ENCODE peak calls at places on chromosome 7, in five cellular contexts. T is cardiac fibroblast, C is dorsolateral prefrontal cortex, M is foreskin fibroblast, A is H9. O is an unnamed sample.

GRCh38 chr7:143256932-143257331 is 6.3 kb upstream of the GSTK1 start:
- DNase-seq in A (no peak), T (no peak), C (no peak), M (no peak), O (no peak)

GRCh38 chr7:104328308-104328969 is at the start of gene LHFPL3:
- DNase-seq in C (peak), A (peak), T (peak), M (peak), O (no peak)

GRCh38 chr7:37109853-37110252 is 338.8 kb downstream of the ELMO1 start:
- DNase-seq in C (no peak), M (no peak), T (no peak), A (no peak), O (no peak)

GRCh38 chr7:18978108-18978495 is 139.3 kb downstream of the TWIST1 start:
- DNase-seq in M (peak), A (no peak), T (peak), C (no peak), O (no peak)

GRCh38 chr7:139720705-139721231 is 57.0 kb downstream of the HIPK2 start:
- DNase-seq in A (no peak), T (peak), C (no peak), M (peak), O (no peak)

GRCh38 chr7:28180364-28181147 is at the start of gene JAZF1:
- DNase-seq in C (peak), T (peak), A (peak), M (peak), O (peak)

GRCh38 chr7:127705461-127705959 is 53.5 kb downstream of the SND1 start:
- DNase-seq in C (no peak), A (no peak), M (peak), T (peak), O (no peak)

GRCh38 chr7:81162771-81163525 is 244.1 kb upstream of the SEMA3C start:
- DNase-seq in M (no peak), A (no peak), T (peak), C (no peak), O (no peak)

GRCh38 chr7:34564091-34564490 is 93.9 kb upstream of the NPSR1 start:
- DNase-seq in C (no peak), T (no peak), M (no peak), A (no peak), O (no peak)

GRCh38 chr7:81273601-81274397 is 354.9 kb upstream of the SEMA3C start:
- DNase-seq in C (no peak), M (no peak), T (no peak), A (no peak), O (no peak)

GRCh38 chr7:143354965-143355364 is 7.5 kb downstream of the FAM131B start:
- DNase-seq in C (no peak), A (no peak), M (no peak), T (no peak), O (no peak)

GRCh38 chr7:136911362-136911761 is 42.9 kb downstream of the CHRM2 start:
- DNase-seq in T (peak), M (peak), C (no peak), A (peak), O (no peak)

GRCh38 chr7:8260871-8261707 is 878 bp downstream of the ICA1 start:
- DNase-seq in C (peak), T (no peak), A (no peak), M (peak), O (no peak)

GRCh38 chr7:11988186-11988585 is 156.2 kb upstream of the THSD7A start:
- DNase-seq in T (no peak), C (no peak), M (no peak), A (no peak), O (no peak)

GRCh38 chr7:2049782-2050510 is 182.8 kb downstream of the MAD1L1 start:
- DNase-seq in M (no peak), C (no peak), A (no peak), T (no peak), O (no peak)

GRCh38 chr7:150944066-150945042 is 33.8 kb downstream of the KCNH2 start:
- DNase-seq in A (no peak), C (peak), M (no peak), T (no peak), O (no peak)

GRCh38 chr7:104643587-104644217 is 315.3 kb downstream of the LHFPL3 start:
- DNase-seq in M (peak), A (peak), T (peak), C (no peak), O (no peak)

GRCh38 chr7:47470567-47471357 is 111.1 kb downstream of the TNS3 start:
- DNase-seq in A (peak), C (no peak), T (no peak), M (no peak), O (no peak)

GRCh38 chr7:601573-602340 is 82.1 kb upstream of the PDGFA start:
- DNase-seq in A (no peak), C (no peak), T (peak), M (no peak), O (peak)

GRCh38 chr7:137986252-137987010 is 15.5 kb downstream of the CREB3L2 start:
- DNase-seq in M (peak), T (peak), A (peak), C (no peak), O (no peak)

GRCh38 chr7:135758531-135758932 is 9.9 kb upstream of the FAM180A start:
- DNase-seq in M (no peak), A (peak), C (no peak), T (peak), O (no peak)

GRCh38 chr7:100604976-100605911 is 3.1 kb downstream of the PCOLCE start:
- DNase-seq in A (peak), C (no peak), T (no peak), M (peak), O (peak)

GRCh38 chr7:132609222-132609621 is 33.0 kb upstream of the PLXNA4 start:
- DNase-seq in C (no peak), A (no peak), T (no peak), M (no peak), O (no peak)

GRCh38 chr7:33736521-33737221 is 168.7 kb upstream of the BMPER start:
- DNase-seq in C (no peak), T (no peak), M (no peak), A (no peak), O (no peak)

GRCh38 chr7:25720427-25720826 is 431.6 kb upstream of the NFE2L3 start:
- DNase-seq in T (peak), C (no peak), A (no peak), M (no peak), O (no peak)
- TF ChIP-seq CTCF in T (peak), C (peak), A (peak), M (no peak), O (no peak)

GRCh38 chr7:102449136-102449535 is 15.5 kb downstream of the ALKBH4 start:
- DNase-seq in C (no peak), T (no peak), M (no peak), A (no peak), O (no peak)

GRCh38 chr7:102453319-102453718 is 11.3 kb downstream of the ALKBH4 start:
- DNase-seq in A (no peak), M (no peak), C (no peak), T (no peak), O (no peak)

GRCh38 chr7:102452451-102452850 is 12.2 kb downstream of the ALKBH4 start:
- DNase-seq in C (no peak), T (no peak), A (no peak), M (no peak), O (no peak)

GRCh38 chr7:102450242-102450641 is 14.4 kb downstream of the ALKBH4 start:
- DNase-seq in C (peak), M (peak), A (no peak), T (no peak), O (peak)

DNA sequence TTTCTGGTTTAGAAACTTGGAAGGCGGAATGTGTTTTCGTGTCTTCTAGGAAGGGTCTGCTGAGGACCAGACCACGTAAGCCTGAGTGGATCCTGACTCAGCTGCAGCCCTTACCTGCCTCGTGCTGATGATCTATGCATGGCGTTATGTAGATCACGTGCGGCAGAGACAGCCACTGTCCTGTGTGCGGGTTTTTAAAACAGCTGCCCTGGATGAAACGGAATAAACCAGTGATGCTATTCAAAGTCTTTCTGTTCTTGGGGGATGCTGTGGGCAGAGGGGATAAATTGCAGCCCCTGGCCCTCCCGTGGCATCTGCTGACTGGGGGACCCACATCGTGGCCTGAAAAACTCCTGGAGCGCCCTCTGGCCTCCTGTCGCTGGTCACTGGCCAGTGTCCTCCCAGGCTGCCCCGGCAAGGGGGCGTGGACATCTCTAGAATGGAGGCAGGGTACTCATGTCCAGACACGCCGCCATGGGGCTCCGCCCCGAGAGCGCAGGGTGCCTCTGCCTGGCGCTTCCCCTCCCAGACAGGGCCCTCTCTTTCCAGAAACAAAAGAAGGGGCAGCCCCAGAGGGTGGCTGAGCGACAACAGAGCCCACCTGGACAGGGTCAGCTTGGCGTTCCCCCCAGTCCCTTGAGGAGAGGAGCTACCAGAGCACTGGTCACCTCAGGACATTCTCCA is 13.2 kb downstream of the ALKBH4 start:
- DNase-seq in M (peak), A (peak), T (no peak), C (no peak), O (no peak)
- TF ChIP-seq CTCF in M (no peak), A (peak), T (no peak), C (no peak), O (no peak)

GRCh38 chr7:43942997-43943701 is 16.9 kb downstream of the UBE2D4 start:
- DNase-seq in M (no peak), T (no peak), C (no peak), A (no peak), O (no peak)
- TF ChIP-seq CTCF in M (no peak), T (no peak), C (no peak), A (peak), O (no peak)

DNA sequence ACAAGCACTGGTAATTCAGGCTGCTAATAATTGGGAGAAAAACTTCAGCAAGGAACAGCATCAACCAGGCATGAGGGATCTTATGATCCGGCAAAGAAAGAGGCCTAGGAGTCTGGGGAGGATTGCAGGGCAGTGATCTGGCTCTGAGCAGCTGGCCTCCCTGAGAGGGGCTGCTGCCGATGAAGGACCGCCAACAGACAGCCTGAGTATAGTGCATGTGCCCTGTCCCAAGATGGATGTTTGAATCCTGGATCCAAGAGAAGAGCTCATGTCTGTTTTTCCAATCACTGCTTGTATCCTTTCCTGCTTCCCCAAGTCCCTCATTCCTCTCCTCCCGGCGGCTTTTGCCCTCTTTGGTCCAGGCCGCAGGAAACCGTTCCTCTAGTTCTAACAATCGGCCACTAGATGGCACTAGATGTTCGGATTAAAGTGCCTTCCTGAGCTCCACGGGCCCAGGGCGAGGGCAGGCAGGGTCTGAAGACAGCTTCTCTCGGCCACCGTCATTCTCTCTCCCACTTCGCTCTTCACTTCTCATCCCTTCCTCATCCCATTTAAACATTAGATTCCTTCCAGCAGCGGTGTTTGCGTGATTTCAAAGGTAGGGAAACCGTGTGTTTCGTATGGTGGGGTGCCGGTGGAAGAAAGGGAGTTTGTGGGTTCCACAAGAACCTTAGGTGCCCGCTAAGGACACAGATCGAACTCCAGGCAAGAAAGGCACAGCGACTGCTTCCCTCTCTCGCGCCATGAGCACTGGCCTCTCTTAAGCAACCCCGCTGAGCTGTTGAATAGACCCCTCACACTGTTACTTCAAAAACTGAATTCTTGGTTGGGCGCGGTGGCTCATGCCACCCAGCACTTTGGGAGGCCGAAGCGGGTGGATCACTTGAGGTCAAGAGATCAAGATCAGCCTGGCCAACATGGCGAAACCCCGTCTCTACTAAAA is 82.4 kb downstream of the ADCYAP1R1 start:
- DNase-seq in A (peak), C (peak), T (peak), M (peak), O (peak)
- TF ChIP-seq CTCF in A (peak), C (peak), T (peak), M (peak), O (no peak)